ENCODE peak calls at places on chromosomes 6 and 20, in four cellular contexts. K, I, B and J are unnamed samples.

GRCh38 chr20:63031251-63032014 is 24.7 kb upstream of the BHLHE23 start:
- DNase-seq in K (no peak), I (no peak), B (no peak), J (no peak)

GRCh38 chr20:54103067-54103761 is 32.8 kb upstream of the BCAS1 start:
- DNase-seq in I (peak; percentile 76), B (no peak), K (peak; percentile 80), J (peak; percentile 34)

GRCh38 chr6:21748343-21749063 is 155.0 kb downstream of the SOX4 start:
- DNase-seq in B (no peak), K (no peak), I (no peak), J (no peak)

GRCh38 chr20:41078329-41078728 is 49.7 kb downstream of the TOP1 start:
- DNase-seq in I (peak; percentile 24), B (peak; percentile 21), K (no peak), J (no peak)

GRCh38 chr20:20529597-20529996 is 161.7 kb downstream of the INSM1 start:
- DNase-seq in K (no peak), B (no peak), I (no peak), J (no peak)

GRCh38 chr6:66964216-66964615 is 1257.2 kb upstream of the EYS start:
- DNase-seq in B (no peak), K (no peak), I (no peak), J (no peak)

GRCh38 chr6:14265049-14266021 is 147.8 kb downstream of the CD83 start:
- DNase-seq in K (no peak), I (no peak), B (no peak), J (no peak)

GRCh38 chr6:43977404-43978111 is 149.7 kb downstream of the MRPL14 start:
- DNase-seq in B (peak; percentile 91), I (peak; percentile 58), K (no peak), J (no peak)

GRCh38 chr20:54132612-54133433 is 41.0 kb downstream of the CYP24A1 start:
- DNase-seq in I (no peak), K (no peak), B (no peak), J (no peak)

GRCh38 chr6:158849899-158850806 is 31.0 kb upstream of the EZR start:
- DNase-seq in K (no peak), I (peak; percentile 79), B (no peak), J (no peak)

GRCh38 chr6:169861431-169862045 is 110.1 kb downstream of the ERMARD start:
- DNase-seq in I (no peak), K (no peak), B (no peak), J (no peak)

GRCh38 chr6:87807423-87807978 is 105.5 kb upstream of the AKIRIN2 start:
- DNase-seq in K (no peak), I (no peak), B (no peak), J (peak; percentile 35)

GRCh38 chr6:136866872-136867416 is 44.6 kb downstream of the PEX7 start:
- DNase-seq in B (no peak), K (no peak), I (no peak), J (no peak)

GRCh38 chr6:15763827-15764226 is 101.0 kb upstream of the DTNBP1 start:
- DNase-seq in I (no peak), K (no peak), B (no peak), J (no peak)

GRCh38 chr6:152096863-152097496 is 289.5 kb downstream of the ESR1 start:
- DNase-seq in B (no peak), K (no peak), I (no peak), J (no peak)

DNA sequence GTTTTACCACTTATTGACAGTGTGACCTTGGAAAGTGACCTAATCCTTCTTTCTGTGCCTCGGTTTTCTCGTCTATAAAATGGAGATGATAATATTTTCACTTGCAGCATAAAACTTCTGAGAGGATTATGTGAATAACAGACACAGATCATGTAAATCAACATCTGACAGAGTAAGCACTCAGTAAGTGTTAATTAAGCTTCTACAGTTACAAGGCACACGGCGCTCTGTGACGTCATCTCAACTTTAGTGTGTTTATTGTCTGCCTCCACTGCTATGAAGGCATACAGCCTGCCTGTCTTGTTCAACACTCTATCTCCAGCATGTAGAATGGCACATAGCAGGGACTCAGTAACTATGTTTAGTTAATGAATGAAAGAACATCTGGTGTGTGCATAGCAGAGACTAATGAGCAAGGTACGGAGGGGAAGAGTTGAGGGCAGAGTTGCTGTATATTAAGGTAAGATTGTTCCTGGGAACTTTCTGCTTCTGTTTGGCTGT is 66.5 kb upstream of the STMND1 start:
- DNase-seq in B (no peak), I (no peak), K (no peak), J (no peak)
- TF ChIP-seq SPI1 in B (no peak), I (no peak), K (no peak), J (no peak)

GRCh38 chr6:124999105-124999764 is 37.0 kb downstream of the RNF217 start:
- DNase-seq in K (no peak), B (no peak), I (no peak), J (no peak)
- TF ChIP-seq SPI1 in K (no peak), B (no peak), I (no peak), J (no peak)

DNA sequence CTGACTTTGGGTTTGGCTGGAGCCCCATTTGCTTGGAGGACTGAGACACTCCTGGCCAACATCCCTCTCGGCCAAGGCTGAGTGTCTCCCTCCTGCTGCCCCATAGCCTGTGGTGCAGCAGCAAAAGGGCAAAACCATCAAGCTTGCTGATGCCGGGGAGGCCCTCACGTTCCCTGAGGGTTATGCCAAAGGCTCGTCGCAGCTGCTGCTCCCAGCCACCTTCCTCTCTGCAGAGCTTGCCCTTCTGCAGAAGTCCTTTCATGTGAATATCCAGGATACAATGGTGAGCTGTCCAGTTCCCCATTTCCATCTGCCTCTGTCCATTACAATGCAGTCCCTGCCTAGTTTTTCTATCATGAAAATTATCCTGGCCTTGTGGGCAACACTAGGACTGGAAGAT is 6.0 kb downstream of the BPIFB6 start:
- DNase-seq in I (no peak), K (no peak), B (no peak), J (no peak)
- TF ChIP-seq SPI1 in I (no peak), K (no peak), B (no peak), J (no peak)

GRCh38 chr20:573414-574296 is 30.1 kb upstream of the CSNK2A1 start:
- DNase-seq in B (no peak), K (no peak), I (no peak), J (no peak)

GRCh38 chr20:574297-574942 is 30.8 kb upstream of the CSNK2A1 start:
- DNase-seq in K (no peak), I (no peak), B (no peak), J (no peak)

GRCh38 chr20:575230-575629 is 31.6 kb upstream of the CSNK2A1 start:
- DNase-seq in B (no peak), K (no peak), I (no peak), J (no peak)

GRCh38 chr20:576156-576555 is 32.6 kb upstream of the CSNK2A1 start:
- DNase-seq in K (no peak), I (no peak), B (no peak), J (no peak)

GRCh38 chr20:577167-577791 is 32.8 kb downstream of the TCF15 start:
- DNase-seq in I (peak; percentile 77), K (peak; percentile 67), B (no peak), J (no peak)
- TF ChIP-seq SPI1 in I (peak; percentile 73), K (peak; percentile 86), B (no peak), J (no peak)

DNA sequence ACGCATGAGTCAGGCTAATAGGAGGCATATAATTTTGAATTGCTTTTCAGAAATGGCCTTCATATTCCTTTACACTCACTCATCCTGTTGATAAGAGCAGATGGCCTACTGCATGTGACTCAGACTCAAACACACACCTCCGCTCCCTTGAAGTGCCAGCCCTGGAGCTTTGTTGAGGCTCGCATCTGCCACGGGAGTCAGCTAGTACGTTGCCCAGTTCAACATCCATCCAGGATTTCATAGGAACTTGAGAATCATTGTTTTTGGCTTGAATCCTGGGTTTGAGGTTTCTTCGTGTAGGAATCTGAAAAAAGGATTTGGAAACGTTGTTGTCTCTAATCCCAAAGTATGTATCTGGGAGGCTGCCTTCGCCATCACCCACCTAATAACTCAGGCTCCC is 87.4 kb upstream of the JAG1 start:
- DNase-seq in K (no peak), I (no peak), B (no peak), J (no peak)
- TF ChIP-seq SPI1 in K (no peak), I (no peak), B (no peak), J (no peak)

GRCh38 chr6:125375841-125376240 is 74.1 kb upstream of the HDDC2 start:
- DNase-seq in I (no peak), K (no peak), B (no peak), J (no peak)

GRCh38 chr6:125380474-125380873 is 78.7 kb upstream of the HDDC2 start:
- DNase-seq in I (no peak), B (no peak), K (no peak), J (no peak)

GRCh38 chr6:125375013-125375412 is 73.2 kb upstream of the HDDC2 start:
- DNase-seq in I (no peak), B (no peak), K (no peak), J (no peak)

DNA sequence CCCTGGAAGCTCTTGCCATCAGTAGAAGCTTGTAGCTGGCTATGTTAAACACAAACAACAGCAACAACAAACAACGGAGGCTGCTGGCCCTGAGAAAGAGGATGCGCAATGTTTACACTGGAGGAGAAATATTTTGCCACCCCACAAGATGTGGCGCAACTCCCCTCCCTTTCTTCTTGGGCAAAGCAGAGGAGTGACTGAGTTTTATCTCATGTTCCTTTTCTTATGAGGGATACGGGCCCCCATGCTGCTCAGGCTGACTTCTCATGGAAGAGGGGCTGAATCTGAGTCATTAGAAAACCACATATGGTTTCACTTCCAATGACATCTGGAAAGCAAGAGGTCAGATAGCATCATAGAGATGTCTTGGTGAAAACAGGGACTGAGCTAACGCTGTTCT is 75.9 kb upstream of the HDDC2 start:
- DNase-seq in I (no peak), K (peak; percentile 10), B (no peak), J (no peak)
- TF ChIP-seq SPI1 in I (no peak), K (no peak), B (no peak), J (no peak)

DNA sequence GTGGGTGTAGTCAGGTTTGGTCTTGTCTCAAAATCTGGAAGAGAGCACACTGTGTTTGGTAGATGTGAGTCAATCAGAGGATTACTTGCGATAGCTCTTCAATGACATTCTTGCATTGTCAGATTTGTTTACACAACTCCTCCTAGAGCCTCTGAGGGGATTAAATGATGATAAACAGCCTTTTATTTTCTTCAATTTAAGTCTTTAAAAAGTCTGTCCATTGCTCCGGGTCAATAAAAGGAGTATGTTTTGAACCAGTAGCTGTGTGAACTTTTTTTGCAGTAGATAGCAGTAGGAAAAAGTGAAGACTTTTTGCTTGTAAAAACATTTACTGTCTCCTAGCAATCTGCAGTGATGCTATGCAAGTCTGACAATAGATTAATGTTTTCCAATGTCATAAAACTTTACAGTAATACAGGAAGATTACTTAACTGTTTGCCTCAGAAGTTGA is 49.9 kb downstream of the GJA1 start:
- DNase-seq in I (no peak), B (no peak), K (no peak), J (no peak)
- TF ChIP-seq SPI1 in I (no peak), B (no peak), K (no peak), J (no peak)

DNA sequence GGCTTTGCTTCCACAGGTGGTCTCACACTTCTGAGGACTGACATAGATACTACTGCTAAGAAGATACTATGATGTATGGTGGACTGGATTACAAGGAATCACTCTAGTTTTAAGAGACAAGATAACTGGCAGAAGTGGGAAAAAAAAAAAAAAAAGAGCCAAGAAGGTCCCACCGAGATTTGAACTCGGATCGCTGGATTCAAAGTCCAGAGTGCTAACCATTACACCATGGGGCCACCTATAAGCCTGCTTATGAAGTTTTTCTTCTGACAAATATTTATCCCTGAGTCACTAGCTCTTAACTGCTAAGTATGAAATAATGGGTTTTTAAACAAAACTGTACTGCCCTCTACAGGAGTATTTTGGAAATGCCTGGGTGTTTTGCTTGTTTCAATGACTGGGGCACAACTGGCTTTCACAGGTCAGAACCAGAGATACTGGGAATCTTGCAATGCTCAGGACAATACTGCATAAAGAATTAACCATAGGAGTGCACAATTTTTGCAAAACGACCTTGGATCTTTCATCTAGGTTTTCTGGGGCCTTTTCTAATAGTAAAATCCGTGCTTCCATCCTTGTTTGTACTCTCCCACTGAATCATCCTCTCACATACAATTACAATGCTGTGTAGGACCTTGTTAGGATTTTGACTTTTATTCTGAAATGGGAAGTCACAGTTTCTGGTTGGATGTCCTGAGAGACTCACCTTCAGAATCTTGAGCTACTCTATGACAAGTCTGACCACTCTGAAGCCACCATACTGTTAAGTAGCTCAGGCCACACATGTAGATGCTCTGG is 116.3 kb downstream of the OR2B2 start:
- DNase-seq in K (peak; percentile 78), B (peak; percentile 91), I (peak; percentile 93), J (no peak)
- TF ChIP-seq SPI1 in K (no peak), B (no peak), I (no peak), J (no peak)